ENCODE peak calls at places on chromosomes 6 and 20, in seven cellular contexts. P is GM12878, U is SK-N-SH, T is H1, R is HCT116, O is HepG2, X is K562. V is an unnamed sample.

GRCh38 chr20:46810442-46811327 is 84.0 kb upstream of the EYA2 start:
- DNase-seq in U (no peak), T (no peak), R (no peak), P (no peak), O (no peak), X (no peak), V (no peak)

GRCh38 chr6:53115741-53116140 is 32.9 kb downstream of the GCM1 start:
- DNase-seq in R (no peak), U (no peak), P (no peak), X (no peak), T (no peak), O (no peak), V (no peak)

GRCh38 chr20:35317416-35317815 is 25.2 kb upstream of the FAM83C start:
- DNase-seq in O (no peak), R (no peak), X (no peak), P (no peak), U (no peak), T (no peak), V (no peak)

GRCh38 chr20:46076806-46077205 is 13.0 kb downstream of the NCOA5 start:
- DNase-seq in T (no peak), U (no peak), P (no peak), O (no peak), X (no peak), R (no peak), V (no peak)

GRCh38 chr6:24227556-24227955 is 101.5 kb downstream of the NRSN1 start:
- DNase-seq in R (no peak), P (no peak), T (no peak), O (no peak), U (no peak), X (no peak), V (no peak)

GRCh38 chr20:33445881-33446615 is 2.5 kb upstream of the SNTA1 start:
- DNase-seq in O (no peak), P (no peak), T (no peak), U (no peak), X (no peak), R (no peak), V (no peak)

GRCh38 chr20:64099880-64100565 is 7.3 kb downstream of the NPBWR2 start:
- DNase-seq in U (no peak), P (no peak), T (no peak), R (no peak), O (no peak), X (no peak), V (no peak)

GRCh38 chr6:85405175-85405852 is 44.6 kb upstream of the NT5E start:
- DNase-seq in T (no peak), R (no peak), O (peak), X (no peak), P (peak), U (no peak), V (no peak)

GRCh38 chr6:89509719-89510339 is 76.9 kb downstream of the ANKRD6 start:
- DNase-seq in R (no peak), X (peak), P (no peak), O (peak), T (no peak), U (peak), V (peak)

DNA sequence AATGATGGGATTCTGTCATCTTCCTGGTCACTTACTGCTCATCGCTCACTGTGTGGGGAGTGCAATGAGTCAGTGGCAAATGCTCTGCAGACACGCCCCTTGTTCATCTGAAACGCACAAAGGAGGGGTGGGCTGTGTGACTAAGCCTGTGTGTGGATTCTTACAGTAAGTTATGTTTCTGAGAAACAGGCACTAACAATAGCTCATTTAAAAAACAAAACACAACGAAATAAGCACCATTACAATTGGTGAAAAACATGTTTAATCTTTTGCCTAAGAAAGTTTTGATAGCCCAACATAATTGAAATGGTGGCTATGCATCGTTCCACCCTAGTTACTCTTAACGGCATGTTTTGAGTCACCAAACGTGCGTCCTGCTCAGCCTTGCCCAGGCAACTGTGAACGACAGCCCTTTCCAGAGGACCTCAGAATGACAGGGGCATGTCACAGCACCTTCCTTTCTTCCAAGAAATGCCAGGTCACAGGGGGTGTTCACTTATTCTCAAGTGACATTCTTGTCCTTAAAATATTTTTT is 118.4 kb upstream of the SGK1 start:
- DNase-seq in T (no peak), O (peak), U (no peak), X (peak), P (peak), R (peak), V (no peak)
- TF ChIP-seq JUND in T (no peak), O (no peak), U (peak), X (peak), P (peak), R (peak), V (no peak)

DNA sequence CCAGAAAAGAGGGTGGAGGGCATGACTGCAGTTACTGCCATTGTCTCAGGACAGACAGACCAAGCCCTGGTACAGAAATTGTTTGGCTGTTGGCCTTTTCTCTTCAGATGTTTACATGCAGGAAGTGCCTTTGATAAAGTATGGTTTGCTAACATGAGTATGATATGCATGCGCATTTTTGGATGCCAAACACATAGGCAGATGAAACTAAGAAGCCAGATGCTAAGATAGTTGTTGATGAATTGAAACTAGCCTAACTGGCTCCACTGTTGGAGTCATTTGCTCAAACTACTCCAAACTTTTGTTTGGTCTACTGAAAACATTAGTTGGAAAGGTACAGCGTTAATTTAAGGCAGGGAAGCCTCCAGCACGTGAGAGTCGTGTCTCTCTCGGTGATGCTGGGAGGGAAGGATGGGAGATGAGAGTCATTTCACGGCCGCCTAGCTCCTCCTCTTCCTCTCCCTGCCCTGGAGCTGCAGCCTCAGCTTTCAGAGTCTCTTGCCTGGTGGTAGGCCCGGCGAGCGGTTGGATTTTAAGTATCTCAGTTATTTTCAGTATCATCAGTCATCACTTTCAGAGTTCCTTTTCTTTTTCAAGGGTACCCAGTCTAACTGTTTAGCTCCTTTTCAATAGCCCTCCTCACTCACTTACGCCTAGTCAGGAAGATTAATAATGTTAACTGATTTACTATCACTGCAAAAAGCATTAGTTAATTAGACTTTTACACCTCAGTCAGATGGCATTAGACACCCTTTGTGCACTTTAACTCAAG is 29.8 kb downstream of the RREB1 start:
- DNase-seq in O (no peak), X (peak), T (no peak), U (no peak), P (no peak), R (no peak), V (peak)
- TF ChIP-seq JUND in O (no peak), X (no peak), T (no peak), U (no peak), P (no peak), R (no peak), V (no peak)

DNA sequence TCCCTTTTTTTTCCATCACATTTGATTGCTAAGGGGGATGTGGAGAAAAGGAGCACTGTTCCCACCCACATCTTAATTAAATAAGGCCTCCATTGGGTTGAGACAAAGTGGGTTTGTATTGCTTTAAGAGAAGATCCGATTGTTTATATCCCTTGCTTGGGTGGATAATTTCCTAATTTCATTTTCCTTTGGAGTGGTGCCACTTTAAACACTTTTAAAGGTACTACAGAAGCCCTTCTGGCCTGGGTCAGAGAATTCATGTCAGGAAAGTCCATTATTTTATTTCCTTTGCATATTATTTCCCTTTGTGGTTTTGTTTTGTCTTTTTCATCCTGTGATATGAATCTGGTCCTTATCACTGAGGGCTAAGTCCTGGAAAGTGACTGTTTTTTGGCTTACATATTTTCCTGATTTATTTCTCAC is 56.9 kb downstream of the PHACTR2 start:
- DNase-seq in X (no peak), P (no peak), R (no peak), U (peak), O (no peak), T (no peak), V (no peak)
- TF ChIP-seq JUND in X (no peak), P (no peak), R (no peak), U (peak), O (no peak), T (no peak), V (no peak)

GRCh38 chr20:23626040-23626620 is 11.6 kb downstream of the CST3 start:
- DNase-seq in T (no peak), U (no peak), X (peak), P (no peak), R (no peak), O (no peak), V (no peak)
- TF ChIP-seq JUND in T (no peak), U (no peak), X (no peak), P (no peak), R (no peak), O (no peak), V (no peak)